ENCODE peak calls at places on chromosome 9, in seven cellular contexts. One of them, this sample, is unnamed.
A peak's percentile ranks its signal among the peaks of the same experiment; 100 is the strongest.

GRCh38 chr9:124133752-124134151 is 122.2 kb downstream of the LHX2 start:
- DNase-seq in right lobe of liver: peak; percentile 69
- DNase-seq in lower leg skin: no peak
- DNase-seq in uterus: no peak
- DNase-seq in heart left ventricle: peak; percentile 36
- DNase-seq in IMR-90: peak; percentile 26
- DNase-seq in esophagus squamous epithelium: no peak
- DNase-seq in this sample: peak; percentile 8

GRCh38 chr9:117074782-117075510 is 339.9 kb downstream of the ASTN2 start:
- DNase-seq in esophagus squamous epithelium: no peak
- DNase-seq in heart left ventricle: no peak
- DNase-seq in uterus: no peak
- DNase-seq in lower leg skin: no peak
- DNase-seq in right lobe of liver: no peak
- DNase-seq in IMR-90: no peak
- DNase-seq in this sample: no peak

GRCh38 chr9:86674475-86674874 is 272.8 kb downstream of the GAS1 start:
- DNase-seq in right lobe of liver: no peak
- DNase-seq in esophagus squamous epithelium: no peak
- DNase-seq in heart left ventricle: no peak
- DNase-seq in lower leg skin: no peak
- DNase-seq in IMR-90: no peak
- DNase-seq in uterus: no peak
- DNase-seq in this sample: no peak

GRCh38 chr9:4771788-4772187 is 21.0 kb upstream of the RCL1 start:
- DNase-seq in IMR-90: no peak
- DNase-seq in uterus: no peak
- DNase-seq in right lobe of liver: no peak
- DNase-seq in lower leg skin: no peak
- DNase-seq in esophagus squamous epithelium: no peak
- DNase-seq in heart left ventricle: no peak
- DNase-seq in this sample: no peak

GRCh38 chr9:111016046-111017026 is 21.9 kb downstream of the LPAR1 start:
- DNase-seq in lower leg skin: no peak
- DNase-seq in uterus: no peak
- DNase-seq in right lobe of liver: no peak
- DNase-seq in IMR-90: peak; percentile 76
- DNase-seq in heart left ventricle: no peak
- DNase-seq in esophagus squamous epithelium: no peak
- DNase-seq in this sample: peak; percentile 36

GRCh38 chr9:22005700-22006605 is 3.2 kb downstream of the CDKN2B start:
- DNase-seq in heart left ventricle: no peak
- DNase-seq in esophagus squamous epithelium: no peak
- DNase-seq in IMR-90: peak; percentile 31
- DNase-seq in right lobe of liver: no peak
- DNase-seq in uterus: no peak
- DNase-seq in lower leg skin: no peak
- DNase-seq in this sample: peak; percentile 39

GRCh38 chr9:70419546-70420266 is 5.2 kb upstream of the KLF9 start:
- DNase-seq in lower leg skin: peak; percentile 97
- DNase-seq in esophagus squamous epithelium: peak; percentile 91
- DNase-seq in heart left ventricle: peak; percentile 96
- DNase-seq in IMR-90: peak; percentile 96
- DNase-seq in uterus: peak; percentile 99
- DNase-seq in right lobe of liver: peak; percentile 94
- DNase-seq in this sample: peak; percentile 90

GRCh38 chr9:91162311-91162710 is 199.4 kb downstream of the AUH start:
- DNase-seq in uterus: no peak
- DNase-seq in heart left ventricle: no peak
- DNase-seq in IMR-90: peak; percentile 65
- DNase-seq in right lobe of liver: no peak
- DNase-seq in esophagus squamous epithelium: no peak
- DNase-seq in lower leg skin: no peak
- DNase-seq in this sample: no peak

GRCh38 chr9:96688215-96688614 is 33.1 kb upstream of the PRXL2C start:
- DNase-seq in esophagus squamous epithelium: no peak
- DNase-seq in right lobe of liver: no peak
- DNase-seq in heart left ventricle: no peak
- DNase-seq in uterus: no peak
- DNase-seq in IMR-90: no peak
- DNase-seq in lower leg skin: no peak
- DNase-seq in this sample: no peak

GRCh38 chr9:70427161-70427945 is 12.9 kb upstream of the KLF9 start:
- DNase-seq in IMR-90: peak; percentile 58
- DNase-seq in heart left ventricle: no peak
- DNase-seq in esophagus squamous epithelium: no peak
- DNase-seq in right lobe of liver: no peak
- DNase-seq in lower leg skin: no peak
- DNase-seq in uterus: peak; percentile 53
- DNase-seq in this sample: no peak

GRCh38 chr9:105280730-105281129 is 36.3 kb downstream of the SLC44A1 start:
- DNase-seq in IMR-90: peak; percentile 78
- DNase-seq in lower leg skin: no peak
- DNase-seq in right lobe of liver: no peak
- DNase-seq in uterus: no peak
- DNase-seq in esophagus squamous epithelium: no peak
- DNase-seq in heart left ventricle: no peak
- DNase-seq in this sample: no peak

GRCh38 chr9:71079451-71079850 is 42.0 kb downstream of the TRPM3 start:
- DNase-seq in right lobe of liver: no peak
- DNase-seq in uterus: no peak
- DNase-seq in lower leg skin: no peak
- DNase-seq in IMR-90: peak; percentile 31
- DNase-seq in esophagus squamous epithelium: no peak
- DNase-seq in heart left ventricle: no peak
- DNase-seq in this sample: no peak

GRCh38 chr9:117625154-117625553 is 79.0 kb upstream of the TLR4 start:
- DNase-seq in IMR-90: no peak
- DNase-seq in right lobe of liver: no peak
- DNase-seq in esophagus squamous epithelium: no peak
- DNase-seq in uterus: no peak
- DNase-seq in heart left ventricle: no peak
- DNase-seq in lower leg skin: no peak
- DNase-seq in this sample: no peak

GRCh38 chr9:75163764-75164163 is 75.5 kb downstream of the OSTF1 start:
- DNase-seq in right lobe of liver: peak; percentile 27
- DNase-seq in uterus: no peak
- DNase-seq in IMR-90: no peak
- DNase-seq in esophagus squamous epithelium: no peak
- DNase-seq in heart left ventricle: no peak
- DNase-seq in lower leg skin: no peak
- DNase-seq in this sample: no peak

GRCh38 chr9:882416-882931 is 41.0 kb downstream of the DMRT1 start:
- DNase-seq in heart left ventricle: no peak
- DNase-seq in uterus: no peak
- DNase-seq in right lobe of liver: no peak
- DNase-seq in lower leg skin: no peak
- DNase-seq in IMR-90: no peak
- DNase-seq in esophagus squamous epithelium: no peak
- DNase-seq in this sample: no peak

GRCh38 chr9:87887151-87887505 is 4.5 kb downstream of the SPATA31E1 start:
- DNase-seq in uterus: no peak
- DNase-seq in lower leg skin: no peak
- DNase-seq in esophagus squamous epithelium: no peak
- DNase-seq in IMR-90: no peak
- DNase-seq in heart left ventricle: no peak
- DNase-seq in right lobe of liver: no peak
- DNase-seq in this sample: no peak

GRCh38 chr9:123697686-123698085 is 232.2 kb downstream of the DENND1A start:
- DNase-seq in right lobe of liver: no peak
- DNase-seq in heart left ventricle: no peak
- DNase-seq in lower leg skin: no peak
- DNase-seq in IMR-90: no peak
- DNase-seq in esophagus squamous epithelium: no peak
- DNase-seq in uterus: no peak
- DNase-seq in this sample: no peak

GRCh38 chr9:13174906-13175639 is 104.4 kb downstream of the MPDZ start:
- DNase-seq in right lobe of liver: no peak
- DNase-seq in lower leg skin: no peak
- DNase-seq in uterus: no peak
- DNase-seq in esophagus squamous epithelium: no peak
- DNase-seq in heart left ventricle: no peak
- DNase-seq in IMR-90: no peak
- DNase-seq in this sample: no peak

DNA sequence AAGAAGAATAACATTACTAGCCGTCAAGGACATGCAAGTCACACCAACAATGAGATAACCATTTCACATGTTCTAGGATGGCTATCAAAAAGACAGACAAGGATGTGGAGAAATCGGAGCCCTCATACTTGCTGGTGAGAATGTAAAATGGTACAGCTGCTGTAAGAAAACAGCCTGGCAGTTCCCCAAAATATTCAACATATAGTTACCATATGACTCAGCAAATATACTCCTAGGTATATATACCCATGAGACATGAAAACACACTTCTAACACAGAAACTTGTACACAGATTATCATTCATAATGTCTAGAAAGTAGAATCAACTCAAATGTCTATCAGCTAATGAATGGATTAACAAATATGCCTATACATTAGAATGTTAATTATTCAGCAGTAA is 105.4 kb upstream of the PCAT7 start:
- DNase-seq in lower leg skin: no peak
- DNase-seq in esophagus squamous epithelium: no peak
- DNase-seq in IMR-90: no peak
- DNase-seq in heart left ventricle: no peak
- DNase-seq in uterus: no peak
- DNase-seq in right lobe of liver: no peak
- DNase-seq in this sample: no peak
- TF ChIP-seq POLR2A in lower leg skin: no peak
- TF ChIP-seq POLR2A in esophagus squamous epithelium: no peak
- TF ChIP-seq POLR2A in IMR-90: no peak
- TF ChIP-seq POLR2A in heart left ventricle: no peak
- TF ChIP-seq POLR2A in uterus: no peak
- TF ChIP-seq POLR2A in right lobe of liver: no peak
- TF ChIP-seq POLR2A in this sample: no peak

DNA sequence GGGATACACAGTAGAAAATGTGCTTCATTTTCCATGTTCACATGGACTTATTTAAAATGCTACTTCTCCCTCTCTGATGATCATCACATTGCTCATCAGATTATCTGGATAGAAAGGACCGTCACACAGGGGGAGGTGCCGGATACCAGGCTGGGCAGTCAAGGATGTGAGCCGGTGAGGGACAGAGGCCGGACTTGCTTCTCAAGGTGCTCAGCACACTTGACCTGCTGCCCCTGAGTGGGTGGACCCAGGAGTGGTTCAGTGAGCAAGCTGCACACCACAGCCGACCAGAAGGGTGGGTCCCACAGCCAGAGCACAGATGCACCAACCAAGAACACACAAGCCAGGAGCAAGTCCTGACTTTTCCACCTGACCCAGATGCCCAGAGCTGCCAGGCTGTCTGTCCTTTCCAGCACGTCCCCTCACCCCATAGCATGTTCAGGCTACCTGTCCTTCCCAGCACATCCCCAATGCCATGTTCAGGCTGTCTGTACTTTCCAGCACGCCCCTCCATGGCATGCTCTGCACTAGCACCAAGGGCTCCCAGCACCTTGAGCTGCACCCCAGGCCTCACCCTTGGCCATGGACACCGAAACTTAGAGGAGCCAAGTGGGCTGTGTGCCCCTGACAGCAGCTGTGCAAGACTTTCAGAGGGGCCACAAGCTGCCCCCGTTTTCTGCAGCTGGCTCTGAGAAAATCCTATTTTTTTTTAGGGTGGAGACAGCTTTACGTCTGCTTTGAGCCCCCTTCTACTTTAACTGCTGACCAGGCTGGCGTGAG is 77.8 kb downstream of the SECISBP2 start:
- DNase-seq in IMR-90: no peak
- DNase-seq in heart left ventricle: no peak
- DNase-seq in right lobe of liver: no peak
- DNase-seq in lower leg skin: no peak
- DNase-seq in uterus: no peak
- DNase-seq in esophagus squamous epithelium: no peak
- DNase-seq in this sample: no peak
- TF ChIP-seq POLR2A in IMR-90: no peak
- TF ChIP-seq POLR2A in heart left ventricle: no peak
- TF ChIP-seq POLR2A in right lobe of liver: no peak
- TF ChIP-seq POLR2A in lower leg skin: no peak
- TF ChIP-seq POLR2A in uterus: no peak
- TF ChIP-seq POLR2A in esophagus squamous epithelium: no peak
- TF ChIP-seq POLR2A in this sample: no peak

GRCh38 chr9:137087409-137087925 is 682 bp downstream of the MAN1B1 start:
- DNase-seq in IMR-90: no peak
- DNase-seq in heart left ventricle: no peak
- DNase-seq in lower leg skin: no peak
- DNase-seq in esophagus squamous epithelium: no peak
- DNase-seq in uterus: no peak
- DNase-seq in right lobe of liver: no peak
- DNase-seq in this sample: peak; percentile 69

GRCh38 chr9:137086531-137087408 is at the start of gene MAN1B1:
- DNase-seq in lower leg skin: peak; percentile 98
- DNase-seq in heart left ventricle: peak; percentile 99
- DNase-seq in right lobe of liver: peak; percentile 100
- DNase-seq in uterus: peak; percentile 98
- DNase-seq in esophagus squamous epithelium: peak; percentile 94
- DNase-seq in IMR-90: peak; percentile 98
- DNase-seq in this sample: peak; percentile 99

GRCh38 chr9:137088121-137088520 is 1.3 kb downstream of the MAN1B1 start:
- DNase-seq in heart left ventricle: no peak
- DNase-seq in lower leg skin: no peak
- DNase-seq in esophagus squamous epithelium: no peak
- DNase-seq in IMR-90: no peak
- DNase-seq in right lobe of liver: no peak
- DNase-seq in uterus: no peak
- DNase-seq in this sample: no peak

GRCh38 chr9:137084526-137084925 is 2.3 kb upstream of the MAN1B1 start:
- DNase-seq in heart left ventricle: no peak
- DNase-seq in IMR-90: no peak
- DNase-seq in esophagus squamous epithelium: no peak
- DNase-seq in lower leg skin: no peak
- DNase-seq in right lobe of liver: no peak
- DNase-seq in uterus: no peak
- DNase-seq in this sample: no peak

GRCh38 chr9:137085918-137086530 is 761 bp upstream of the MAN1B1 start:
- DNase-seq in heart left ventricle: no peak
- DNase-seq in esophagus squamous epithelium: no peak
- DNase-seq in IMR-90: no peak
- DNase-seq in right lobe of liver: peak; percentile 57
- DNase-seq in lower leg skin: no peak
- DNase-seq in uterus: no peak
- DNase-seq in this sample: peak; percentile 72
- TF ChIP-seq POLR2A in heart left ventricle: no peak
- TF ChIP-seq POLR2A in esophagus squamous epithelium: no peak
- TF ChIP-seq POLR2A in IMR-90: no peak
- TF ChIP-seq POLR2A in right lobe of liver: no peak
- TF ChIP-seq POLR2A in lower leg skin: no peak
- TF ChIP-seq POLR2A in uterus: no peak
- TF ChIP-seq POLR2A in this sample: no peak

DNA sequence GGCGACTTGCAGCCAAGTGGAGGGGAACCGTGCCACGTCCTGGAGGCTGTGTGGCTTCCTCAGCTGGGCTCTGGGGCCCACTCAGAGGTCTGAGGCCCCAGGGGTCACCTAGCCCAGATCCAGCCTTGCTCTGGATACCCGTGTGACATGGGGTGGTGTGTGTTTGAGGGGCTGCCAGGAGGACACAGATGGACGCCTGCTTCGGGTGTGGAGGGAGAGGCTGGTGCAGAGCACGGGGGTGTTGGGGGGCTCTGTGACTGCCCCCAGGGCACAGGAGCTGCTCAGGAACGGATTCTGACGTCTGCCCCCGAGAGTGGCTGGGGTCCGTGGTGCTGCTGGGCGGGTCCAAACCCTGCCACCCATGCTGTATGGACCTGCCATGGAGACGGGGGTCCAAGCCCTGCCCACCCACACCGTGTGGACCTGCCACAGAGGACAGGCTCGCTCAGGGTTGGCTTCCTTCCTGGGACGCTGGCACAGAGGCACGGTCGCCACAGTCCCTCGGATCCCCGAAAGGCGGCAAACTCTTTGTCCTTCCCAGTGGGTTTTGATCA is 10.5 kb downstream of the INPP5E start:
- DNase-seq in right lobe of liver: no peak
- DNase-seq in esophagus squamous epithelium: no peak
- DNase-seq in heart left ventricle: no peak
- DNase-seq in uterus: no peak
- DNase-seq in IMR-90: no peak
- DNase-seq in lower leg skin: no peak
- DNase-seq in this sample: no peak
- TF ChIP-seq POLR2A in right lobe of liver: no peak
- TF ChIP-seq POLR2A in esophagus squamous epithelium: no peak
- TF ChIP-seq POLR2A in heart left ventricle: no peak
- TF ChIP-seq POLR2A in uterus: no peak
- TF ChIP-seq POLR2A in IMR-90: no peak
- TF ChIP-seq POLR2A in lower leg skin: no peak
- TF ChIP-seq POLR2A in this sample: no peak

This sample was measured in erythroblast.